ENCODE peak calls at places on chromosome 15, in ten cellular contexts. D is astrocyte of the cerebellum; O is heart left ventricle; P is esophagus muscularis mucosa; E is cardiac muscle cell; Z is right lobe of liver; C is CD4-positive, CD25-positive, alpha-beta regulatory T cell; N is cardiac fibroblast; R is tibial artery; K is sigmoid colon. I is an unnamed sample.

GRCh38 chr15:98596885-98597343 is 51.4 kb upstream of the IGF1R start:
- DNase-seq in D (no peak), O (no peak), P (peak; percentile 83), E (no peak), Z (no peak), C (no peak), N (no peak), R (no peak), K (no peak), I (no peak)

GRCh38 chr15:98599911-98600685 is 48.2 kb upstream of the IGF1R start:
- DNase-seq in D (no peak), O (no peak), P (no peak), E (no peak), Z (peak; percentile 50), C (no peak), N (peak; percentile 65), R (no peak), K (no peak), I (no peak)

GRCh38 chr15:40320409-40320808 is 3.1 kb upstream of the INAFM2 start:
- DNase-seq in D (no peak), O (no peak), P (no peak), E (no peak), Z (no peak), C (no peak), N (no peak), R (peak; percentile 24), K (no peak), I (no peak)

GRCh38 chr15:67724679-67725365 is 100.5 kb upstream of the SKOR1 start:
- DNase-seq in D (no peak), O (no peak), P (no peak), E (no peak), Z (no peak), C (no peak), N (no peak), R (no peak), K (no peak), I (no peak)

GRCh38 chr15:80920271-80920699 is 69.3 kb downstream of the MESD start:
- DNase-seq in D (no peak), O (no peak), P (no peak), E (no peak), Z (no peak), C (no peak), N (no peak), R (no peak), K (no peak), I (no peak)

GRCh38 chr15:92391640-92392039 is 2.0 kb upstream of the ST8SIA2 start:
- DNase-seq in D (peak; percentile 51), O (no peak), P (no peak), E (no peak), Z (no peak), C (no peak), N (peak; percentile 3), R (no peak), K (no peak), I (no peak)

GRCh38 chr15:81270781-81271491 is 53.0 kb downstream of the STARD5 start:
- DNase-seq in D (no peak), O (no peak), P (peak; percentile 87), E (no peak), Z (no peak), C (no peak), N (peak; percentile 46), R (no peak), K (no peak), I (no peak)

GRCh38 chr15:91040851-91041250 is 18.5 kb upstream of the VPS33B start:
- DNase-seq in D (no peak), O (no peak), P (no peak), E (no peak), Z (no peak), C (no peak), N (no peak), R (no peak), K (no peak), I (no peak)

GRCh38 chr15:63482874-63483323 is 21.5 kb upstream of the USP3 start:
- DNase-seq in D (no peak), O (no peak), P (no peak), E (no peak), Z (no peak), C (no peak), N (no peak), R (no peak), K (no peak), I (no peak)

GRCh38 chr15:88623061-88623460 is 1.9 kb downstream of the AEN start:
- DNase-seq in D (peak; percentile 23), O (no peak), P (no peak), E (no peak), Z (peak; percentile 17), C (no peak), N (peak; percentile 90), R (no peak), K (peak; percentile 64), I (peak; percentile 54)

GRCh38 chr15:33671456-33671855 is 296.8 kb upstream of the CHRM5 start:
- DNase-seq in D (no peak), O (no peak), P (no peak), E (no peak), Z (no peak), C (no peak), N (no peak), R (no peak), K (no peak), I (no peak)

GRCh38 chr15:38854506-38854905 is 289.9 kb upstream of the RASGRP1 start:
- DNase-seq in D (no peak), O (no peak), P (no peak), E (no peak), Z (no peak), C (no peak), N (no peak), R (no peak), K (no peak), I (no peak)

GRCh38 chr15:47194718-47195117 is 522.6 kb upstream of the SEMA6D start:
- DNase-seq in D (peak; percentile 40), O (no peak), P (no peak), E (peak; percentile 59), Z (no peak), C (no peak), N (peak; percentile 64), R (no peak), K (no peak), I (no peak)

GRCh38 chr15:60374628-60375081 is 23.1 kb downstream of the ANXA2 start:
- DNase-seq in D (peak; percentile 95), O (no peak), P (no peak), E (peak; percentile 60), Z (no peak), C (no peak), N (peak; percentile 96), R (peak; percentile 86), K (peak; percentile 74), I (peak; percentile 89)

GRCh38 chr15:60373745-60374144 is 24.0 kb downstream of the ANXA2 start:
- DNase-seq in D (no peak), O (no peak), P (no peak), E (no peak), Z (no peak), C (no peak), N (no peak), R (no peak), K (no peak), I (no peak)

GRCh38 chr15:60374209-60374608 is 23.6 kb downstream of the ANXA2 start:
- DNase-seq in D (no peak), O (no peak), P (no peak), E (no peak), Z (no peak), C (no peak), N (no peak), R (no peak), K (no peak), I (no peak)

GRCh38 chr15:60375255-60375809 is 22.5 kb downstream of the ANXA2 start:
- DNase-seq in D (no peak), O (no peak), P (no peak), E (no peak), Z (no peak), C (no peak), N (no peak), R (no peak), K (no peak), I (no peak)

GRCh38 chr15:60376677-60377095 is 21.1 kb downstream of the ANXA2 start:
- DNase-seq in D (no peak), O (no peak), P (no peak), E (no peak), Z (no peak), C (no peak), N (no peak), R (no peak), K (no peak), I (no peak)
- H3K4me3 ChIP-seq in D (no peak overlapping the region), O (no peak overlapping the region), P (no peak overlapping the region), E (no peak overlapping the region), Z (no peak overlapping the region), C (no peak overlapping the region), N (no peak overlapping the region), R (no peak overlapping the region), K (no peak overlapping the region), I (no peak overlapping the region)

DNA sequence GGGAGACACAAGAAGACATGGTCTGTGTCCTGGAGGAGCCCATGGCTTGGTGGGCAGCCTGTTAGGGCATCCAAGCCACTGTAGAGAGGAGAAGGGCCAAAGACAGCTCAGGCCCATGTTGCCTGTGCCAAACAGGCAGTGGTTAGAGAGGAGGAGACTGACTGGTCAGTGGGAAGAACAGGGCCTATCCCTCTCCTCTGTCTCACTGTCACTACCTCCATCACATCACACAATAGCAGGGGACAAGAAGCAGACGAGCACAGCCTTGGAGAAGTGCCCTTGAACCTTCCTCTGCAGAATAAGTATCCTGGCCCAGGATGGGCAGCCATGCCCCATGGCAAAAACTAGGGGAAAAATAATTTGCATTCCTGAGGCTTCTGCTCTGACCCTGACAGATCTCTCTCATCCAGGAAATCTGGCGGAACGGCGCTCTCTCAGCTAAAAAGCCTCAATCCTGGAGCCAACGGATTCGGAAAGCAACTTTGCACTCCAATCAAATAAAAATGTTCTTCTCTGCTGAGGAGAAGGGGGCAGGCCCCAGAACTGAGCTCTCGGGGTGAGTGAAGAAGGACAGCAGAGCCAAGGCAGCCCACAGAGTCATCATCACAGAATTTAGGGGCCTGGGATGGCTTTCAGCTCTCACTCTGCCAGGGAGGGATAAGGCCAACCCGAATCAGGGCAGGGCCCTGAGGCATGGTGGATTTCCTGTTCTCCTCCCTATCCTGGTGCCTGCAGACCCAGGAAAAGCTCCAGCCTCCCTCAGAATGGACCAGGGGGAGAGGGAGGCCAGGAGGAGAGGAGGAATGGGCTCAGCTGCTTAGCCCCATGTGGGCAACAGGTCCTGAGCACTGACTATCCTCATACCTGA is 1.6 kb downstream of the SHF start:
- DNase-seq in D (no peak), O (no peak), P (no peak), E (no peak), Z (no peak), C (no peak), N (no peak), R (no peak), K (no peak), I (no peak)
- H3K4me3 ChIP-seq in D (peak overlapping the region; percentile 66), O (peak overlapping the region; percentile 72), P (peak overlapping the region; percentile 83), E (peak overlapping the region; percentile 81), Z (peak overlapping the region; percentile 51), C (no peak overlapping the region), N (no peak overlapping the region), R (peak overlapping the region; percentile 74), K (peak overlapping the region; percentile 68), I (peak overlapping the region; percentile 90)

GRCh38 chr15:72724028-72724427 is 38.0 kb downstream of the BBS4 start:
- DNase-seq in D (no peak), O (no peak), P (no peak), E (no peak), Z (no peak), C (no peak), N (no peak), R (no peak), K (no peak), I (no peak)
- H3K4me3 ChIP-seq in D (no peak overlapping the region), O (no peak overlapping the region), P (no peak overlapping the region), E (no peak overlapping the region), Z (no peak overlapping the region), C (no peak overlapping the region), N (no peak overlapping the region), R (no peak overlapping the region), K (no peak overlapping the region), I (no peak overlapping the region)

GRCh38 chr15:65406402-65407000 is 16.2 kb downstream of the IGDCC4 start:
- DNase-seq in D (no peak), O (no peak), P (no peak), E (no peak), Z (no peak), C (no peak), N (no peak), R (no peak), K (no peak), I (no peak)
- H3K4me3 ChIP-seq in D (no peak overlapping the region), O (no peak overlapping the region), P (no peak overlapping the region), E (no peak overlapping the region), Z (no peak overlapping the region), C (no peak overlapping the region), N (no peak overlapping the region), R (no peak overlapping the region), K (no peak overlapping the region), I (no peak overlapping the region)

I was measured in coronary artery.